ENCODE peak calls at places on chromosomes 12 and 14, in ten cellular contexts. Y is stimulated activated CD8-positive, alpha-beta memory T cell treated with anti-CD3 and anti-CD28 coated beads, Interleukin-12 subunit alpha, Interleukin-12 subunit beta, amount 100 ng/mL, for 4 hours; E is adipocyte; X is HCEC 1CT; B is NCI-H446; J is activated CD4-positive, alpha-beta T cell treated with anti-CD3 and anti-CD28 coated beads, Interleukin-2, amount 10 ng/mL, durations not matched to agents 7 days and 5 days; C is HCT116; Z is NCI-H1092 treated with DMSO at 0.1 percent for 48 hours; U is AG20443; O is AG04450. G is an unnamed sample.

GRCh38 chr14:31339743-31340142 is 80.6 kb downstream of the HEATR5A start:
- DNase-seq in Y (no peak), E (no peak), X (no peak), B (no peak), J (no peak), C (no peak), Z (no peak), U (no peak), O (no peak), G (no peak)

GRCh38 chr12:132065609-132066344 is 78.3 kb downstream of the DDX51 start:
- DNase-seq in Y (no peak), E (no peak), X (no peak), B (no peak), J (no peak), C (no peak), Z (no peak), U (no peak), O (no peak), G (no peak)

GRCh38 chr12:45794422-45794821 is 64.9 kb downstream of the ARID2 start:
- DNase-seq in Y (no peak), E (no peak), X (no peak), B (no peak), J (no peak), C (no peak), Z (no peak), U (no peak), O (no peak), G (no peak)

GRCh38 chr14:22554706-22555572 is 34.1 kb downstream of the DAD1 start:
- DNase-seq in Y (no peak), E (no peak), X (no peak), B (no peak), J (no peak), C (no peak), Z (no peak), U (no peak), O (no peak), G (no peak)

GRCh38 chr12:63070709-63071108 is 80.3 kb downstream of the AVPR1A start:
- DNase-seq in Y (no peak), E (no peak), X (no peak), B (no peak), J (no peak), C (no peak), Z (no peak), U (no peak), O (no peak), G (no peak)

GRCh38 chr14:103711516-103712431 is 3.5 kb downstream of the XRCC3 start:
- DNase-seq in Y (no peak), E (no peak), X (no peak), B (peak; percentile 94), J (no peak), C (no peak), Z (no peak), U (peak; percentile 51), O (no peak), G (peak; percentile 58)

GRCh38 chr12:121628037-121628436 is 1.7 kb downstream of the ORAI1 start:
- DNase-seq in Y (no peak), E (peak; percentile 11), X (no peak), B (no peak), J (peak; percentile 20), C (no peak), Z (no peak), U (no peak), O (no peak), G (no peak)

GRCh38 chr12:112096070-112096469 is 12.5 kb downstream of the NAA25 start:
- DNase-seq in Y (no peak), E (no peak), X (no peak), B (no peak), J (no peak), C (no peak), Z (no peak), U (no peak), O (no peak), G (no peak)

GRCh38 chr14:56124296-56124695 is 6.1 kb downstream of the PELI2 start:
- DNase-seq in Y (no peak), E (peak; percentile 42), X (no peak), B (no peak), J (no peak), C (no peak), Z (no peak), U (peak; percentile 25), O (no peak), G (no peak)

GRCh38 chr14:99539503-99539902 is 58.3 kb downstream of the CCNK start:
- DNase-seq in Y (no peak), E (no peak), X (no peak), B (no peak), J (no peak), C (no peak), Z (no peak), U (no peak), O (no peak), G (no peak)

GRCh38 chr12:84502907-84503787 is 409.5 kb downstream of the SLC6A15 start:
- DNase-seq in Y (no peak), E (peak; percentile 86), X (peak; percentile 7), B (peak; percentile 71), J (peak; percentile 14), C (peak; percentile 42), Z (peak; percentile 30), U (peak; percentile 75), O (peak; percentile 55), G (peak; percentile 74)

GRCh38 chr12:58750484-58750883 is 169.8 kb downstream of the LRIG3 start:
- DNase-seq in Y (no peak), E (peak; percentile 89), X (peak; percentile 98), B (peak; percentile 45), J (no peak), C (no peak), Z (no peak), U (peak; percentile 67), O (peak; percentile 87), G (peak; percentile 50)

GRCh38 chr12:78209851-78210493 is 379.3 kb downstream of the NAV3 start:
- DNase-seq in Y (no peak), E (no peak), X (no peak), B (peak; percentile 98), J (no peak), C (no peak), Z (peak; percentile 93), U (peak; percentile 29), O (no peak), G (peak; percentile 17)

GRCh38 chr12:90970471-90970870 is 15.5 kb upstream of the CCER1 start:
- DNase-seq in Y (no peak), E (no peak), X (no peak), B (no peak), J (no peak), C (no peak), Z (no peak), U (no peak), O (no peak), G (no peak)

GRCh38 chr12:122730215-122731014 is at the start of gene HCAR1:
- DNase-seq in Y (no peak), E (peak; percentile 29), X (no peak), B (no peak), J (peak; percentile 79), C (no peak), Z (peak; percentile 1), U (no peak), O (no peak), G (peak; percentile 48)

GRCh38 chr12:89880695-89881350 is 172.2 kb upstream of the ATP2B1 start:
- DNase-seq in Y (no peak), E (no peak), X (no peak), B (no peak), J (peak; percentile 70), C (no peak), Z (no peak), U (no peak), O (no peak), G (no peak)

GRCh38 chr14:29156096-29156495 is 389.5 kb downstream of the FOXG1 start:
- DNase-seq in Y (no peak), E (no peak), X (no peak), B (no peak), J (no peak), C (no peak), Z (no peak), U (no peak), O (no peak), G (no peak)

GRCh38 chr14:38611928-38612327 is 356.0 kb upstream of the CLEC14A start:
- DNase-seq in Y (no peak), E (no peak), X (no peak), B (no peak), J (no peak), C (no peak), Z (no peak), U (no peak), O (no peak), G (no peak)

GRCh38 chr12:121038861-121039654 is at the start of gene OASL:
- DNase-seq in Y (peak; percentile 43), E (no peak), X (peak; percentile 19), B (no peak), J (peak; percentile 75), C (no peak), Z (no peak), U (peak; percentile 45), O (no peak), G (no peak)

GRCh38 chr12:115474525-115475353 is 790.8 kb upstream of the TBX3 start:
- DNase-seq in Y (no peak), E (no peak), X (no peak), B (no peak), J (no peak), C (peak; percentile 51), Z (no peak), U (no peak), O (no peak), G (no peak)

GRCh38 chr12:110100315-110100970 is 23.7 kb upstream of the IFT81 start:
- DNase-seq in Y (peak; percentile 22), E (peak; percentile 92), X (peak; percentile 66), B (peak; percentile 84), J (peak; percentile 71), C (peak; percentile 48), Z (peak; percentile 52), U (peak; percentile 71), O (peak; percentile 55), G (peak; percentile 87)

GRCh38 chr12:91577586-91578539 is 395.2 kb upstream of the DCN start:
- DNase-seq in Y (no peak), E (peak; percentile 73), X (peak; percentile 53), B (peak; percentile 35), J (no peak), C (peak; percentile 15), Z (peak; percentile 25), U (peak; percentile 21), O (no peak), G (peak; percentile 39)

GRCh38 chr14:95948608-95949007 is 72.0 kb downstream of the TUNAR start:
- DNase-seq in Y (no peak), E (no peak), X (no peak), B (no peak), J (no peak), C (no peak), Z (no peak), U (no peak), O (no peak), G (peak; percentile 74)

GRCh38 chr14:23523229-23524016 is 28.1 kb downstream of the ZFHX2 start:
- DNase-seq in Y (no peak), E (no peak), X (no peak), B (no peak), J (no peak), C (no peak), Z (no peak), U (no peak), O (no peak), G (no peak)

GRCh38 chr12:90991952-90992465 is 12.8 kb downstream of the EPYC start:
- DNase-seq in Y (no peak), E (no peak), X (no peak), B (no peak), J (no peak), C (no peak), Z (no peak), U (no peak), O (no peak), G (no peak)

GRCh38 chr12:124557518-124558223 is 9.7 kb downstream of the NCOR2 start:
- DNase-seq in Y (no peak), E (no peak), X (no peak), B (no peak), J (no peak), C (no peak), Z (peak; percentile 42), U (no peak), O (no peak), G (no peak)

GRCh38 chr14:47626151-47627035 is 49.0 kb downstream of the MDGA2 start:
- DNase-seq in Y (no peak), E (no peak), X (no peak), B (peak; percentile 21), J (no peak), C (no peak), Z (no peak), U (no peak), O (no peak), G (no peak)

GRCh38 chr12:110203546-110203945 is 77.5 kb upstream of the ATP2A2 start:
- DNase-seq in Y (no peak), E (no peak), X (no peak), B (no peak), J (no peak), C (no peak), Z (no peak), U (no peak), O (no peak), G (no peak)

G was measured in A673.